ENCODE peak calls at places on chromosomes 5 and 9, in nine cellular contexts. N is NCI-H2029; J is CD8-positive, alpha-beta T cell; M is progenitor cell of endocrine pancreas; P is substantia nigra; L is KBM-7; U is endodermal cell; K is NCI-H2081; D is NCI-H1694. H is an unnamed sample.

GRCh38 chr9:101366038-101366756 is 18.6 kb downstream of the BAAT start:
- DNase-seq in N (no peak), J (no peak), M (no peak), P (no peak), L (no peak), U (no peak), K (no peak), D (no peak), H (no peak)

GRCh38 chr5:168679515-168679920 is 100.3 kb upstream of the PANK3 start:
- DNase-seq in N (peak), J (peak), M (peak), P (peak), L (peak), U (peak), K (peak), D (peak), H (peak)

GRCh38 chr9:127589955-127590370 is 22.1 kb upstream of the STXBP1 start:
- DNase-seq in N (peak), J (no peak), M (no peak), P (peak), L (no peak), U (peak), K (peak), D (peak), H (peak)

GRCh38 chr5:166370928-166371690 is 1920.3 kb upstream of the WWC1 start:
- DNase-seq in N (peak), J (no peak), M (no peak), P (no peak), L (peak), U (no peak), K (peak), D (no peak), H (no peak)

GRCh38 chr9:121736964-121737462 is 85.6 kb downstream of the DAB2IP start:
- DNase-seq in N (no peak), J (no peak), M (no peak), P (no peak), L (no peak), U (peak), K (no peak), D (no peak), H (no peak)

GRCh38 chr9:113973963-113974413 is 97.9 kb downstream of the ZNF618 start:
- DNase-seq in N (peak), J (no peak), M (no peak), P (no peak), L (no peak), U (no peak), K (no peak), D (no peak), H (no peak)

GRCh38 chr5:88094403-88094802 is 174.2 kb downstream of the TMEM161B start:
- DNase-seq in N (no peak), J (no peak), M (no peak), P (peak), L (no peak), U (no peak), K (no peak), D (no peak), H (no peak)

GRCh38 chr9:14485366-14485765 is 171.4 kb upstream of the NFIB start:
- DNase-seq in N (no peak), J (no peak), M (no peak), P (no peak), L (no peak), U (no peak), K (no peak), D (no peak), H (no peak)

GRCh38 chr5:116614603-116614920 is 39.9 kb upstream of the SEMA6A start:
- DNase-seq in N (no peak), J (no peak), M (no peak), P (no peak), L (no peak), U (no peak), K (no peak), D (no peak), H (no peak)

GRCh38 chr5:5350101-5350500 is 72.4 kb upstream of the ICE1 start:
- DNase-seq in N (no peak), J (no peak), M (no peak), P (no peak), L (no peak), U (no peak), K (no peak), D (no peak), H (no peak)

GRCh38 chr9:93533863-93534262 is 42.5 kb upstream of the PHF2 start:
- DNase-seq in N (no peak), J (no peak), M (no peak), P (no peak), L (no peak), U (peak), K (no peak), D (no peak), H (no peak)

GRCh38 chr5:82397741-82398320 is 119.7 kb upstream of the RPS23 start:
- DNase-seq in N (no peak), J (no peak), M (no peak), P (no peak), L (no peak), U (no peak), K (no peak), D (no peak), H (no peak)

GRCh38 chr9:78539904-78540303 is 243.0 kb downstream of the PSAT1 start:
- DNase-seq in N (peak), J (no peak), M (no peak), P (no peak), L (no peak), U (no peak), K (peak), D (no peak), H (no peak)

GRCh38 chr5:2142456-2142954 is 259.8 kb upstream of the IRX4 start:
- DNase-seq in N (no peak), J (no peak), M (no peak), P (no peak), L (no peak), U (no peak), K (no peak), D (no peak), H (no peak)

GRCh38 chr5:93421498-93421897 is 159.5 kb downstream of the NR2F1-AS1 start:
- DNase-seq in N (no peak), J (no peak), M (no peak), P (peak), L (no peak), U (peak), K (no peak), D (no peak), H (no peak)

GRCh38 chr9:126162611-126163381 is 163.8 kb upstream of the MVB12B start:
- DNase-seq in N (no peak), J (no peak), M (no peak), P (no peak), L (no peak), U (no peak), K (no peak), D (no peak), H (no peak)

GRCh38 chr5:65142511-65143011 is 339.2 kb downstream of the ADAMTS6 start:
- DNase-seq in N (no peak), J (no peak), M (no peak), P (no peak), L (no peak), U (peak), K (no peak), D (no peak), H (no peak)

GRCh38 chr9:13863112-13863511 is 450.8 kb downstream of the NFIB start:
- DNase-seq in N (no peak), J (no peak), M (no peak), P (no peak), L (no peak), U (no peak), K (no peak), D (no peak), H (no peak)